ENCODE peak calls at places on chromosomes 3 and 15, in six cellular contexts. One of them, this sample, is unnamed.

GRCh38 chr3:170584585-170585007 is 1.3 kb downstream of the SLC7A14 start:
- DNase-seq in GM12878: no peak
- DNase-seq in HCT116: no peak
- DNase-seq in HepG2: peak; percentile 37
- DNase-seq in H1: no peak
- DNase-seq in K562: peak; percentile 74
- DNase-seq in this sample: peak; percentile 75

GRCh38 chr15:27933562-27933961 is 165.6 kb downstream of the OCA2 start:
- DNase-seq in HepG2: no peak
- DNase-seq in GM12878: no peak
- DNase-seq in K562: no peak
- DNase-seq in H1: no peak
- DNase-seq in HCT116: no peak
- DNase-seq in this sample: no peak

GRCh38 chr3:35639251-35640185 is at the start of gene ARPP21:
- DNase-seq in GM12878: no peak
- DNase-seq in H1: no peak
- DNase-seq in K562: no peak
- DNase-seq in HepG2: no peak
- DNase-seq in HCT116: no peak
- DNase-seq in this sample: peak; percentile 9

GRCh38 chr3:122975163-122975923 is 52.2 kb downstream of the SEMA5B start:
- DNase-seq in H1: no peak
- DNase-seq in K562: no peak
- DNase-seq in HepG2: no peak
- DNase-seq in HCT116: no peak
- DNase-seq in GM12878: no peak
- DNase-seq in this sample: no peak

GRCh38 chr3:73235768-73236167 is 174.3 kb downstream of the EBLN2 start:
- DNase-seq in H1: no peak
- DNase-seq in HepG2: no peak
- DNase-seq in GM12878: no peak
- DNase-seq in K562: no peak
- DNase-seq in HCT116: no peak
- DNase-seq in this sample: no peak

GRCh38 chr15:85757073-85757938 is 37.4 kb downstream of the KLHL25 start:
- DNase-seq in HepG2: no peak
- DNase-seq in H1: no peak
- DNase-seq in HCT116: no peak
- DNase-seq in K562: no peak
- DNase-seq in GM12878: no peak
- DNase-seq in this sample: no peak

GRCh38 chr3:32354362-32354778 is 37.3 kb upstream of the CMTM7 start:
- DNase-seq in HepG2: peak; percentile 67
- DNase-seq in H1: no peak
- DNase-seq in HCT116: no peak
- DNase-seq in GM12878: no peak
- DNase-seq in K562: no peak
- DNase-seq in this sample: no peak

GRCh38 chr3:34077796-34078195 is 279.4 kb downstream of the PDCD6IP start:
- DNase-seq in HCT116: no peak
- DNase-seq in H1: no peak
- DNase-seq in GM12878: peak; percentile 71
- DNase-seq in HepG2: no peak
- DNase-seq in K562: no peak
- DNase-seq in this sample: no peak

GRCh38 chr3:194675081-194675640 is 3.2 kb upstream of the LSG1 start:
- DNase-seq in GM12878: no peak
- DNase-seq in H1: no peak
- DNase-seq in HepG2: no peak
- DNase-seq in K562: no peak
- DNase-seq in HCT116: no peak
- DNase-seq in this sample: no peak

GRCh38 chr3:189099031-189099471 is 72.7 kb upstream of the TPRG1 start:
- DNase-seq in HCT116: no peak
- DNase-seq in GM12878: no peak
- DNase-seq in K562: no peak
- DNase-seq in H1: no peak
- DNase-seq in HepG2: no peak
- DNase-seq in this sample: no peak

GRCh38 chr3:44359146-44359751 is 20.7 kb downstream of the TCAIM start:
- DNase-seq in HCT116: no peak
- DNase-seq in GM12878: no peak
- DNase-seq in H1: peak; percentile 21
- DNase-seq in K562: no peak
- DNase-seq in HepG2: peak; percentile 96
- DNase-seq in this sample: peak; percentile 62
- H3K4me3 ChIP-seq in HCT116: no peak overlapping the region
- H3K4me3 ChIP-seq in GM12878: no peak overlapping the region
- H3K4me3 ChIP-seq in H1: no peak overlapping the region
- H3K4me3 ChIP-seq in K562: no peak overlapping the region
- H3K4me3 ChIP-seq in HepG2: peak overlapping the region; percentile 34
- H3K4me3 ChIP-seq in this sample: no peak overlapping the region

DNA sequence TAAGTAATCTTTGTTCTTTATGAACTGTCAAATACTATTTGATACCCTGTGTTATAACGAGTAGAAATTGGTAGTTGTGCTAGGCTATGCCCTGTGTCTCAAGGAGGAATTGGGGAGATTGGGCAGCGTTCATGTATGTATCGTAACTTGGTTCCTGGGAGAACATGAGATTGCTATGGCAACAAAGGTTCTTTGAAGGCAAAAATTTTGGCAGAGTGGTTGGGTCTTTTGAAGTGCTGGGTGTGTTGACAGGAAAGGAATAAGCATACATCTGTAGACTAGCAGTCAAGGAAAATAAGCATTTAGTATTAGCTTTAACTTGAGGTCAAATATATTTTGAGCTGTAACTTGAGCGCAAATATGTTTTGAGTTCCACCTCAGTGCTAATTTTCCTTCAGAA is 45.3 kb downstream of the TCF12 start:
- DNase-seq in HepG2: peak; percentile 66
- DNase-seq in GM12878: no peak
- DNase-seq in K562: no peak
- DNase-seq in H1: no peak
- DNase-seq in HCT116: no peak
- DNase-seq in this sample: no peak
- TF ChIP-seq ZNF274 in HepG2: no peak
- TF ChIP-seq ZNF274 in GM12878: no peak
- TF ChIP-seq ZNF274 in K562: no peak
- TF ChIP-seq ZNF274 in H1: no peak
- TF ChIP-seq ZNF274 in HCT116: no peak
- TF ChIP-seq ZNF274 in this sample: no peak

DNA sequence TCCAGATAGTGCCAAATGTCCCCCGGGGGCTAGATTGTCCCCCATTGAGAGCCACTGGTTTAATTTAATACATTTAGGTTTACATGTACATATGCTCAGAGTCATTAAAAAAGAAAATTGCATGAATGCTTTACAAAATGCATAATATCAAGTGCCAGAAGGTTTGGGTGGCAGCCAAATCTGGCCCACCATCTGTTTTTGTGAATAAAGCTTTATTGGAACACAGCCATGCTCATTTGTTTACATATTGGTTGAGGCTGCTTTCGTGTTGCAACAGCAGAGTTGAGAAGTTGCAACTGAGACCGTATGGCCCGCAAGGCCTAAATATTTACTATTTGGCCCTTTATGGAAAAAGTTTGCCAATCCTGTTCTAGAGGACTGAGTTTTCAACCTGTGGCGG is 32.1 kb upstream of the RGMA start:
- DNase-seq in GM12878: no peak
- DNase-seq in H1: no peak
- DNase-seq in HCT116: no peak
- DNase-seq in K562: no peak
- DNase-seq in HepG2: no peak
- DNase-seq in this sample: no peak
- H3K4me3 ChIP-seq in GM12878: no peak overlapping the region
- H3K4me3 ChIP-seq in H1: no peak overlapping the region
- H3K4me3 ChIP-seq in HCT116: no peak overlapping the region
- H3K4me3 ChIP-seq in K562: no peak overlapping the region
- H3K4me3 ChIP-seq in HepG2: no peak overlapping the region
- H3K4me3 ChIP-seq in this sample: no peak overlapping the region

DNA sequence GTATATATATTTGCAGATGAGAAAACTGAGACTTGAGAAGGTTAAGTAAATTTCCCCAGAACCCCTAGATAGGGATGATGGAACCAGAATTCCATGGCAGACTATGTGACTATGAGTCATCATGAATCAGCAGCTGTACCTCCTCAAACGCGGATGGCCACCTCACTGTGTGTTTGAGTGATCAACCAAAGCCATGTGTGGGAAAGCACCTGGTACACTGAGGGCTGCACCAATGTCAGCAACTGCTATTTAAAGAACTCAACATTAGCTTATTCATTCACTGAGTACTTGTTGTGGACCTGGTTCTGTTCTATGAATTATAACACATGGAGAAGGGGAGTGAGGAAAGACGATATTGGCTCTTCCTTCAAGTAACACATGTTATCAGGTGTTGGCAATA is 377.0 kb downstream of the GAP43 start:
- DNase-seq in GM12878: peak; percentile 37
- DNase-seq in H1: no peak
- DNase-seq in HCT116: peak; percentile 36
- DNase-seq in K562: peak; percentile 67
- DNase-seq in HepG2: peak; percentile 20
- DNase-seq in this sample: no peak
- TF ChIP-seq ZNF274 in GM12878: no peak
- TF ChIP-seq ZNF274 in H1: no peak
- TF ChIP-seq ZNF274 in HCT116: no peak
- TF ChIP-seq ZNF274 in K562: no peak
- TF ChIP-seq ZNF274 in HepG2: no peak
- TF ChIP-seq ZNF274 in this sample: no peak

GRCh38 chr3:143973352-143974021 is 1.9 kb downstream of the DIPK2A start:
- DNase-seq in H1: no peak
- DNase-seq in K562: peak; percentile 15
- DNase-seq in HCT116: no peak
- DNase-seq in HepG2: peak; percentile 71
- DNase-seq in GM12878: no peak
- DNase-seq in this sample: no peak

GRCh38 chr3:143977326-143978262 is 6.0 kb downstream of the DIPK2A start:
- DNase-seq in H1: no peak
- DNase-seq in GM12878: no peak
- DNase-seq in HCT116: no peak
- DNase-seq in HepG2: no peak
- DNase-seq in K562: no peak
- DNase-seq in this sample: no peak

GRCh38 chr3:143974877-143975238 is 3.2 kb downstream of the DIPK2A start:
- DNase-seq in HCT116: no peak
- DNase-seq in H1: no peak
- DNase-seq in HepG2: no peak
- DNase-seq in K562: peak; percentile 33
- DNase-seq in GM12878: no peak
- DNase-seq in this sample: no peak

GRCh38 chr3:143974181-143974876 is 2.7 kb downstream of the DIPK2A start:
- DNase-seq in GM12878: no peak
- DNase-seq in HCT116: no peak
- DNase-seq in K562: no peak
- DNase-seq in H1: no peak
- DNase-seq in HepG2: no peak
- DNase-seq in this sample: no peak

DNA sequence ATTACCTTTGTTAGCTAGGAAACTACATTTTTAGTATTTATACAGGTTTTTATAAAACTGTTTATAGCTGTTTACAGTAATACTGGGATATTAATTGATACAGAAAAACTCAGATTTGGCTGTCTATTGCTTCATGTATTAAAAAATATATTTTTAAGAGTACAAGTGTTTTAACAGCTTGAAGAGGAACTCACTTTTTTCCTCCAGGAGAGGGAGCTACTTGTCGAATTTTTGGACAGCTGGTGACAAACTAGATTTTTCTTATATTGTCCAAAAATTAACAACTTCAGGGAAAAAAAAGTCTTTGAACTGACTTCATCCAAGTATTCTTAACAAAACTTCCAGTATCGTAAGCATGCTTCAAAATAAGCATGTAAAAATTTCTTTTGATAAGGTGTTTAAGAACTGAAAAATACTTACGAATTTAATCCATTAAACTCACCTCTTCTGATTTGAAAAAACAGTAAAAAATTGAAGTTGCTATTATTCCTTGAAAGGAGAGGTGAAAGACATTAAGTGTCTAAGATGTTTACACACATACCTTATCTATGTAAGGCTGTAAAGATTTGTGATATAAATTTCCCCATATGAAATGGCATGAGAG is 4.0 kb downstream of the DIPK2A start:
- DNase-seq in GM12878: no peak
- DNase-seq in HepG2: peak; percentile 13
- DNase-seq in HCT116: no peak
- DNase-seq in K562: peak; percentile 28
- DNase-seq in H1: no peak
- DNase-seq in this sample: no peak
- H3K4me3 ChIP-seq in GM12878: peak overlapping the region; percentile 87
- H3K4me3 ChIP-seq in HepG2: no peak overlapping the region
- H3K4me3 ChIP-seq in HCT116: no peak overlapping the region
- H3K4me3 ChIP-seq in K562: peak overlapping the region; percentile 77
- H3K4me3 ChIP-seq in H1: peak overlapping the region; percentile 87
- H3K4me3 ChIP-seq in this sample: no peak overlapping the region

DNA sequence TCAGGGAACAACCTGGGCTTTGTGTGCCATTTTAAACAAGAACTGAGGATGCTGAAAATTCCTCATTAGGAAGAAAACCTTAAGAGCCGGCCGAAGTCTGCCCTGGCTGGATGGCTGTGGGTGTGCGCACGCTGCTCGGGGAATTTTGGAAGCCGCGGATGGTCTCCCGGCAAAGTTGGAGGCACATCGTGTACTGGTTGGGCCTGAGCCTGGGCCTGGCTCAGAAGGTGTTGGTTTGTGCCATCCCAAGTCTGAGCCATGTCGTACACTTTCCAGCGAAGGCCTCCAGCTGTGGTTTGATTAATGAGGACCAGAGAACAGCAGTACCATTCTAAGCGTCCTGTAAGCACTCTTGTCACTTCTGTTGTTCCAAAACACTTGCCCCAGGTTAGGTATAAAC is 188.2 kb downstream of the ATP10A start:
- DNase-seq in H1: no peak
- DNase-seq in HepG2: no peak
- DNase-seq in HCT116: no peak
- DNase-seq in GM12878: no peak
- DNase-seq in K562: no peak
- DNase-seq in this sample: no peak
- TF ChIP-seq ZNF274 in H1: no peak
- TF ChIP-seq ZNF274 in HepG2: no peak
- TF ChIP-seq ZNF274 in HCT116: no peak
- TF ChIP-seq ZNF274 in GM12878: no peak
- TF ChIP-seq ZNF274 in K562: no peak
- TF ChIP-seq ZNF274 in this sample: no peak

GRCh38 chr15:60639502-60639901 is 160.6 kb upstream of the ICE2 start:
- DNase-seq in HepG2: no peak
- DNase-seq in HCT116: no peak
- DNase-seq in H1: no peak
- DNase-seq in GM12878: no peak
- DNase-seq in K562: no peak
- DNase-seq in this sample: no peak
- H3K4me3 ChIP-seq in HepG2: no peak overlapping the region
- H3K4me3 ChIP-seq in HCT116: no peak overlapping the region
- H3K4me3 ChIP-seq in H1: no peak overlapping the region
- H3K4me3 ChIP-seq in GM12878: no peak overlapping the region
- H3K4me3 ChIP-seq in K562: no peak overlapping the region
- H3K4me3 ChIP-seq in this sample: no peak overlapping the region

GRCh38 chr3:29594261-29594660 is 313.4 kb downstream of the RBMS3 start:
- DNase-seq in H1: no peak
- DNase-seq in GM12878: no peak
- DNase-seq in HCT116: no peak
- DNase-seq in HepG2: no peak
- DNase-seq in K562: no peak
- DNase-seq in this sample: no peak
- TF ChIP-seq ZNF274 in H1: no peak
- TF ChIP-seq ZNF274 in GM12878: no peak
- TF ChIP-seq ZNF274 in HCT116: no peak
- TF ChIP-seq ZNF274 in HepG2: no peak
- TF ChIP-seq ZNF274 in K562: no peak
- TF ChIP-seq ZNF274 in this sample: no peak

GRCh38 chr3:138944136-138944658 is 2.7 kb downstream of the FOXL2 start:
- DNase-seq in H1: no peak
- DNase-seq in HepG2: no peak
- DNase-seq in GM12878: no peak
- DNase-seq in K562: peak; percentile 41
- DNase-seq in HCT116: no peak
- DNase-seq in this sample: no peak
- H3K4me3 ChIP-seq in H1: peak overlapping the region; percentile 54
- H3K4me3 ChIP-seq in HepG2: no peak overlapping the region
- H3K4me3 ChIP-seq in GM12878: no peak overlapping the region
- H3K4me3 ChIP-seq in K562: peak overlapping the region; percentile 59
- H3K4me3 ChIP-seq in HCT116: no peak overlapping the region
- H3K4me3 ChIP-seq in this sample: no peak overlapping the region

This sample was measured in NT2/D1.